ENCODE peak calls at places on chromosomes 5 and 9, in ten cellular contexts. Q is OCI-LY7, D is mucosa of descending colon, Z is PC-3, I is lower lobe of right lung, M is heart left ventricle, J is A673, F is HCT116, W is endothelial cell of umbilical vein, C is GM12878. G is an unnamed sample.

GRCh38 chr5:59746261-59746765 is 147.2 kb downstream of the PDE4D start:
- DNase-seq in Q (no peak), D (no peak), Z (peak; percentile 83), I (no peak), M (no peak), J (no peak), F (no peak), W (peak; percentile 37), C (no peak), G (no peak)

GRCh38 chr5:42547146-42547545 is 123.9 kb downstream of the GHR start:
- DNase-seq in Q (no peak), D (no peak), Z (peak; percentile 92), I (no peak), M (no peak), J (no peak), F (no peak), W (peak; percentile 80), C (no peak), G (no peak)

GRCh38 chr9:9719373-9720112 is 893.3 kb downstream of the PTPRD start:
- DNase-seq in Q (no peak), D (no peak), Z (no peak), I (no peak), M (no peak), J (no peak), F (no peak), W (no peak), C (no peak), G (no peak)

GRCh38 chr5:107674655-107675054 is 3.9 kb upstream of the EFNA5 start:
- DNase-seq in Q (no peak), D (no peak), Z (peak; percentile 76), I (no peak), M (no peak), J (no peak), F (no peak), W (no peak), C (no peak), G (no peak)

GRCh38 chr5:120457839-120458507 is 6.1 kb upstream of the PRR16 start:
- DNase-seq in Q (peak; percentile 90), D (peak; percentile 85), Z (peak; percentile 78), I (peak; percentile 82), M (peak; percentile 85), J (peak; percentile 57), F (peak; percentile 59), W (peak; percentile 52), C (peak; percentile 85), G (peak; percentile 80)

GRCh38 chr9:120942186-120943001 is 15.8 kb upstream of the TRAF1 start:
- DNase-seq in Q (no peak), D (no peak), Z (peak; percentile 83), I (no peak), M (no peak), J (no peak), F (no peak), W (peak; percentile 77), C (no peak), G (no peak)

GRCh38 chr9:123543492-123543891 is 187.5 kb downstream of the CRB2 start:
- DNase-seq in Q (no peak), D (no peak), Z (no peak), I (no peak), M (no peak), J (no peak), F (no peak), W (no peak), C (no peak), G (no peak)

GRCh38 chr9:86642721-86643120 is 288.5 kb upstream of the TUT7 start:
- DNase-seq in Q (no peak), D (no peak), Z (no peak), I (no peak), M (no peak), J (peak; percentile 88), F (no peak), W (no peak), C (no peak), G (no peak)

GRCh38 chr5:151218177-151218576 is 5.7 kb downstream of the CCDC69 start:
- DNase-seq in Q (no peak), D (no peak), Z (no peak), I (no peak), M (no peak), J (no peak), F (no peak), W (no peak), C (no peak), G (no peak)

GRCh38 chr5:994272-994607 is 14.4 kb upstream of the NKD2 start:
- DNase-seq in Q (no peak), D (no peak), Z (no peak), I (no peak), M (no peak), J (no peak), F (no peak), W (no peak), C (no peak), G (peak; percentile 23)

GRCh38 chr9:81602887-81603680 is 86.3 kb downstream of the TLE1 start:
- DNase-seq in Q (no peak), D (no peak), Z (no peak), I (no peak), M (no peak), J (no peak), F (no peak), W (peak; percentile 78), C (no peak), G (no peak)
- H3K36me3 ChIP-seq in Q (no peaks in the 10 kb centered on the region), D (no peaks in the 10 kb centered on the region), Z (peaks cover 18% of the 10 kb centered on the region), I (peaks cover 11% of the 10 kb centered on the region), M (peaks cover 23% of the 10 kb centered on the region), J (no peaks in the 10 kb centered on the region), F (no peaks in the 10 kb centered on the region), W (peaks cover 14% of the 10 kb centered on the region), C (no peaks in the 10 kb centered on the region), G (no peaks in the 10 kb centered on the region)

GRCh38 chr5:87191645-87192044 is 76.0 kb upstream of the RASA1 start:
- DNase-seq in Q (no peak), D (no peak), Z (no peak), I (no peak), M (no peak), J (no peak), F (no peak), W (no peak), C (no peak), G (no peak)

GRCh38 chr5:87190687-87191086 is 77.0 kb upstream of the RASA1 start:
- DNase-seq in Q (no peak), D (no peak), Z (no peak), I (no peak), M (no peak), J (no peak), F (no peak), W (no peak), C (no peak), G (no peak)

GRCh38 chr5:87190041-87190440 is 77.6 kb upstream of the RASA1 start:
- DNase-seq in Q (no peak), D (no peak), Z (peak; percentile 77), I (no peak), M (no peak), J (no peak), F (no peak), W (no peak), C (no peak), G (no peak)

GRCh38 chr5:87195616-87196015 is 72.1 kb upstream of the RASA1 start:
- DNase-seq in Q (no peak), D (no peak), Z (no peak), I (no peak), M (no peak), J (peak; percentile 30), F (no peak), W (peak; percentile 68), C (no peak), G (no peak)

DNA sequence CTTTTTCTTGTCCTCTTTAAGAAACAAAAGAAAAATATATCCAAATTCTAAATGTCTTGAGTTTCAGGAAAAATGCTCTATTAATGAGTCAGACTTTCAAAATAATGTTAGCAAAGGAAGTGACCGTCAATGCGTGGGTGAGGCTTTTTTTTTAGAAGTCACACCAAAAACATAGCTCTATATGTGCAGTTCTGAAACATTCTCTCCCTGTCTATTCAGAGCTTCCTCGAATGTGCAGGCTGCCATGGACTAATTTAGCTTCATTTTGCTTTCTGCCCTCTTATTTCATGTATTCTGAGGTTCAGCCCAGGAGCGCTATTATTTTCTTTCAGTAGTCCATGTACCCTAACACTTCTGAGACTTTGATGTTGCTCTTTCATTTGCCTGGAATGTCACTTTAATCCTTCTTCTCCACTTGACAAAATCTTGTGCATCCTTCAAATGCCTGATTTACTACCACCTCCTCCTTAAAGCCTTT is 72.5 kb upstream of the RASA1 start:
- DNase-seq in Q (no peak), D (no peak), Z (peak; percentile 68), I (no peak), M (no peak), J (peak; percentile 74), F (no peak), W (peak; percentile 85), C (peak; percentile 48), G (no peak)
- TF ChIP-seq CTCF in Q (no peak), D (no peak), Z (no peak), I (no peak), M (no peak), J (no peak), F (no peak), W (no peak), C (no peak), G (no peak)

GRCh38 chr5:16454686-16455085 is 10.9 kb downstream of the ZNF622 start:
- DNase-seq in Q (no peak), D (no peak), Z (no peak), I (no peak), M (no peak), J (no peak), F (no peak), W (no peak), C (no peak), G (no peak)
- H3K4me1 ChIP-seq in Q (no peaks in the 10 kb centered on the region), D (no peaks in the 10 kb centered on the region), Z (peaks cover 12% of the 10 kb centered on the region), I (peaks cover 29% of the 10 kb centered on the region), M (peaks cover 57% of the 10 kb centered on the region), J (no peaks in the 10 kb centered on the region), F (no peaks in the 10 kb centered on the region), W (peaks cover 12% of the 10 kb centered on the region), C (peaks cover 4% of the 10 kb centered on the region), G (peaks cover 5% of the 10 kb centered on the region)

GRCh38 chr5:62385816-62386400 is 17.8 kb downstream of the DIMT1 start:
- DNase-seq in Q (no peak), D (no peak), Z (peak; percentile 78), I (no peak), M (no peak), J (no peak), F (no peak), W (no peak), C (no peak), G (no peak)
- H3K36me3 ChIP-seq in Q (peaks cover 97% of the 10 kb centered on the region), D (no peaks in the 10 kb centered on the region), Z (peaks cover 47% of the 10 kb centered on the region), I (peaks cover 74% of the 10 kb centered on the region), M (peaks cover 97% of the 10 kb centered on the region), J (peaks cover 93% of the 10 kb centered on the region), F (peaks cover 42% of the 10 kb centered on the region), W (peaks cover 34% of the 10 kb centered on the region), C (peaks cover 2% of the 10 kb centered on the region), G (peaks cover 84% of the 10 kb centered on the region)

DNA sequence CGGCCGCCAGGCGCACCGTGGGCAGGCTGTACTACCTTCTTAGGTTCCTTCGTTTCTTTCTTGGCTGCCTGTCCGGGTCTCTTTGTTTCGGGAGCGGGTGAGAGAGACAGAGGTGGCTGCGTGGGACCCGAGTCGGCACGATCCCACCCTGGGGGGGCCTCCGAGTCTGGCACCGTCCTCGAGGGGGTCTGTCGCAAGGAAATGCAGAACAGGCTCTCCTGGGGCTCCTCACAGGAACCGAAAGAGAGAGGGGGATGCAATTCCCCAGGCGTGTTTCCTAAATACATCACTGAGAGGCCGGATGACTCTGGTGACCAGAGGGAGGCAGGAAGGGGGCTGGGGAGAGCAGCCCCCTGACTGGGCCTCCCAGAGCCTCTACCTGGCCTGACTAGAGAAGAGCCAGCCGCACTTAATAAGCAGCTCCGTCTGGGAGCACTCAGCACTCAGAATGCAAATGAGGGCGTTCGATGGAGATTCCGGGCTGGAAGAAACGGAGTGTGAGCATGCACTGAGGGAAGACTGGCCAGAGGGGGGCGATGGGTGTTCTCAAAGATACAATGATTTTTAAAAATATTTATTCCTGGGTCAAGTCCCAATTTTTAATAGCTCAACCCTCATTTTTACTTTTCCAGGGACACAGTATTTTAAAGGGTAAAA is 11.7 kb upstream of the INPP5E start:
- DNase-seq in Q (no peak), D (no peak), Z (no peak), I (no peak), M (no peak), J (no peak), F (no peak), W (no peak), C (no peak), G (no peak)
- TF ChIP-seq CTCF in Q (peak; percentile 10), D (no peak), Z (peak; percentile 27), I (no peak), M (no peak), J (no peak), F (no peak), W (no peak), C (no peak), G (no peak)

G was measured in RWPE2.